ENCODE peak calls at places on chromosomes 12 and 14, in nine cellular contexts. One of them, this sample, is unnamed.

GRCh38 chr12:88648625-88649024 is 68.4 kb upstream of the KITLG start:
- DNase-seq in NCI-H1092: no peak
- DNase-seq in stimulated activated CD8-positive, alpha-beta memory T cell treated with anti-CD3 and anti-CD28 coated beads, Interleukin-12 subunit alpha, Interleukin-12 subunit beta, amount 100 ng/mL, for 1 hour: no peak
- DNase-seq in A549: no peak
- DNase-seq in effector memory CD4-positive, alpha-beta T cell: no peak
- DNase-seq in GM20000: no peak
- DNase-seq in GM06990: no peak
- DNase-seq in GM13977: no peak
- DNase-seq in posterior cingulate gyrus: no peak
- DNase-seq in this sample: no peak

GRCh38 chr12:56930241-56930640 is 4.0 kb downstream of the SDR9C7 start:
- DNase-seq in A549: no peak
- DNase-seq in GM06990: no peak
- DNase-seq in stimulated activated CD8-positive, alpha-beta memory T cell treated with anti-CD3 and anti-CD28 coated beads, Interleukin-12 subunit alpha, Interleukin-12 subunit beta, amount 100 ng/mL, for 1 hour: no peak
- DNase-seq in GM20000: no peak
- DNase-seq in NCI-H1092: no peak
- DNase-seq in posterior cingulate gyrus: no peak
- DNase-seq in effector memory CD4-positive, alpha-beta T cell: no peak
- DNase-seq in GM13977: no peak
- DNase-seq in this sample: no peak

GRCh38 chr14:35506927-35507326 is 27.0 kb upstream of the INSM2 start:
- DNase-seq in GM13977: no peak
- DNase-seq in effector memory CD4-positive, alpha-beta T cell: no peak
- DNase-seq in GM20000: no peak
- DNase-seq in GM06990: no peak
- DNase-seq in A549: no peak
- DNase-seq in NCI-H1092: no peak
- DNase-seq in posterior cingulate gyrus: no peak
- DNase-seq in stimulated activated CD8-positive, alpha-beta memory T cell treated with anti-CD3 and anti-CD28 coated beads, Interleukin-12 subunit alpha, Interleukin-12 subunit beta, amount 100 ng/mL, for 1 hour: no peak
- DNase-seq in this sample: no peak

GRCh38 chr14:34052658-34053014 is 101.8 kb upstream of the EGLN3 start:
- DNase-seq in effector memory CD4-positive, alpha-beta T cell: no peak
- DNase-seq in NCI-H1092: no peak
- DNase-seq in posterior cingulate gyrus: no peak
- DNase-seq in GM13977: no peak
- DNase-seq in GM06990: no peak
- DNase-seq in stimulated activated CD8-positive, alpha-beta memory T cell treated with anti-CD3 and anti-CD28 coated beads, Interleukin-12 subunit alpha, Interleukin-12 subunit beta, amount 100 ng/mL, for 1 hour: no peak
- DNase-seq in A549: peak
- DNase-seq in GM20000: no peak
- DNase-seq in this sample: no peak

GRCh38 chr14:50031534-50032313 is 84.6 kb downstream of the VCPKMT start:
- DNase-seq in effector memory CD4-positive, alpha-beta T cell: no peak
- DNase-seq in GM13977: no peak
- DNase-seq in A549: no peak
- DNase-seq in posterior cingulate gyrus: no peak
- DNase-seq in GM20000: no peak
- DNase-seq in stimulated activated CD8-positive, alpha-beta memory T cell treated with anti-CD3 and anti-CD28 coated beads, Interleukin-12 subunit alpha, Interleukin-12 subunit beta, amount 100 ng/mL, for 1 hour: no peak
- DNase-seq in NCI-H1092: no peak
- DNase-seq in GM06990: no peak
- DNase-seq in this sample: no peak

GRCh38 chr12:11863478-11863906 is 207.2 kb upstream of the BCL2L14 start:
- DNase-seq in stimulated activated CD8-positive, alpha-beta memory T cell treated with anti-CD3 and anti-CD28 coated beads, Interleukin-12 subunit alpha, Interleukin-12 subunit beta, amount 100 ng/mL, for 1 hour: no peak
- DNase-seq in effector memory CD4-positive, alpha-beta T cell: no peak
- DNase-seq in GM13977: no peak
- DNase-seq in NCI-H1092: no peak
- DNase-seq in posterior cingulate gyrus: peak
- DNase-seq in A549: no peak
- DNase-seq in GM06990: no peak
- DNase-seq in GM20000: no peak
- DNase-seq in this sample: no peak

GRCh38 chr14:52025310-52025709 is 36.0 kb downstream of the RTRAF start:
- DNase-seq in A549: no peak
- DNase-seq in GM13977: no peak
- DNase-seq in GM20000: no peak
- DNase-seq in posterior cingulate gyrus: no peak
- DNase-seq in stimulated activated CD8-positive, alpha-beta memory T cell treated with anti-CD3 and anti-CD28 coated beads, Interleukin-12 subunit alpha, Interleukin-12 subunit beta, amount 100 ng/mL, for 1 hour: no peak
- DNase-seq in GM06990: no peak
- DNase-seq in effector memory CD4-positive, alpha-beta T cell: no peak
- DNase-seq in NCI-H1092: no peak
- DNase-seq in this sample: no peak

GRCh38 chr14:106174206-106174605 is 647.8 kb downstream of the TMEM121 start:
- DNase-seq in GM06990: no peak
- DNase-seq in effector memory CD4-positive, alpha-beta T cell: peak
- DNase-seq in NCI-H1092: no peak
- DNase-seq in GM20000: no peak
- DNase-seq in stimulated activated CD8-positive, alpha-beta memory T cell treated with anti-CD3 and anti-CD28 coated beads, Interleukin-12 subunit alpha, Interleukin-12 subunit beta, amount 100 ng/mL, for 1 hour: peak
- DNase-seq in GM13977: no peak
- DNase-seq in posterior cingulate gyrus: no peak
- DNase-seq in A549: no peak
- DNase-seq in this sample: no peak

GRCh38 chr12:49916129-49916919 is 12.6 kb upstream of the FAIM2 start:
- DNase-seq in GM06990: no peak
- DNase-seq in stimulated activated CD8-positive, alpha-beta memory T cell treated with anti-CD3 and anti-CD28 coated beads, Interleukin-12 subunit alpha, Interleukin-12 subunit beta, amount 100 ng/mL, for 1 hour: no peak
- DNase-seq in effector memory CD4-positive, alpha-beta T cell: no peak
- DNase-seq in NCI-H1092: no peak
- DNase-seq in GM20000: no peak
- DNase-seq in posterior cingulate gyrus: no peak
- DNase-seq in A549: no peak
- DNase-seq in GM13977: no peak
- DNase-seq in this sample: no peak

GRCh38 chr12:49049566-49050224 is 10.9 kb downstream of the KMT2D start:
- DNase-seq in GM20000: no peak
- DNase-seq in GM06990: no peak
- DNase-seq in GM13977: no peak
- DNase-seq in A549: no peak
- DNase-seq in NCI-H1092: no peak
- DNase-seq in stimulated activated CD8-positive, alpha-beta memory T cell treated with anti-CD3 and anti-CD28 coated beads, Interleukin-12 subunit alpha, Interleukin-12 subunit beta, amount 100 ng/mL, for 1 hour: no peak
- DNase-seq in effector memory CD4-positive, alpha-beta T cell: no peak
- DNase-seq in posterior cingulate gyrus: peak
- DNase-seq in this sample: no peak

GRCh38 chr14:73167727-73168126 is 31.4 kb downstream of the PSEN1 start:
- DNase-seq in NCI-H1092: no peak
- DNase-seq in GM06990: no peak
- DNase-seq in GM13977: no peak
- DNase-seq in GM20000: no peak
- DNase-seq in posterior cingulate gyrus: no peak
- DNase-seq in A549: no peak
- DNase-seq in effector memory CD4-positive, alpha-beta T cell: no peak
- DNase-seq in stimulated activated CD8-positive, alpha-beta memory T cell treated with anti-CD3 and anti-CD28 coated beads, Interleukin-12 subunit alpha, Interleukin-12 subunit beta, amount 100 ng/mL, for 1 hour: no peak
- DNase-seq in this sample: no peak

This sample was measured in SK-N-DZ.